ENCODE peak calls at places on chromosomes 12 and 14, in eight cellular contexts. Y, W, A, G, L, N, F and Z are unnamed samples.

GRCh38 chr12:49264466-49264872 is 413 bp upstream of the TUBA1C start:
- DNase-seq in A (no peak), F (peak; percentile 37), W (no peak), N (peak; percentile 64), L (peak; percentile 59), Y (no peak), G (no peak), Z (no peak)

GRCh38 chr12:124458220-124458991 is 109.0 kb downstream of the NCOR2 start:
- DNase-seq in L (no peak), A (no peak), Y (no peak), W (no peak), N (no peak), F (no peak), G (no peak), Z (no peak)

GRCh38 chr12:132761032-132761910 is at the start of gene ANKLE2:
- DNase-seq in N (peak; percentile 64), F (peak; percentile 41), Y (peak; percentile 88), W (peak; percentile 41), A (no peak), L (peak; percentile 88), G (no peak), Z (peak; percentile 54)

GRCh38 chr14:102944448-102945330 is 22.2 kb downstream of the AMN start:
- DNase-seq in G (no peak), W (no peak), N (no peak), F (no peak), L (no peak), A (no peak), Y (no peak), Z (no peak)

GRCh38 chr14:56751471-56751870 is 58.8 kb downstream of the OTX2 start:
- DNase-seq in N (no peak), L (peak; percentile 53), F (no peak), G (no peak), W (no peak), Y (no peak), A (no peak), Z (no peak)

GRCh38 chr14:95456281-95456680 is 60.2 kb downstream of the SYNE3 start:
- DNase-seq in N (no peak), A (peak; percentile 24), W (no peak), L (no peak), G (no peak), Y (no peak), F (no peak), Z (no peak)

GRCh38 chr12:79998554-79998953 is 63.7 kb upstream of the PPP1R12A start:
- DNase-seq in L (no peak), W (no peak), F (no peak), G (no peak), N (no peak), A (no peak), Y (no peak), Z (no peak)

GRCh38 chr12:45244561-45245348 is 28.9 kb downstream of the ANO6 start:
- DNase-seq in A (no peak), N (no peak), W (no peak), L (no peak), Y (peak; percentile 87), G (no peak), F (no peak), Z (no peak)

GRCh38 chr12:32270818-32271710 is 128.3 kb upstream of the FGD4 start:
- DNase-seq in Y (peak; percentile 70), F (peak; percentile 17), A (peak; percentile 9), N (no peak), W (no peak), G (no peak), L (peak; percentile 18), Z (no peak)

GRCh38 chr12:120181991-120182631 is 12.4 kb downstream of the GCN1 start:
- DNase-seq in F (peak; percentile 42), A (no peak), Y (peak; percentile 75), W (peak; percentile 52), L (no peak), N (no peak), G (no peak), Z (no peak)

GRCh38 chr12:105775351-105775750 is 363.4 kb downstream of the NUAK1 start:
- DNase-seq in W (no peak), F (no peak), L (no peak), Y (peak; percentile 65), N (no peak), G (no peak), A (no peak), Z (no peak)

GRCh38 chr12:85244561-85244960 is 35.5 kb upstream of the ALX1 start:
- DNase-seq in Y (no peak), G (no peak), F (no peak), A (no peak), L (no peak), N (no peak), W (no peak), Z (no peak)

GRCh38 chr12:43912851-43913250 is 77.0 kb downstream of the TMEM117 start:
- DNase-seq in N (no peak), Y (no peak), G (no peak), F (no peak), A (no peak), L (no peak), W (no peak), Z (no peak)

GRCh38 chr14:91392623-91393303 is 24.9 kb downstream of the CCDC88C start:
- DNase-seq in N (no peak), A (no peak), F (no peak), L (no peak), W (no peak), Y (no peak), G (no peak), Z (no peak)

GRCh38 chr12:63010698-63011097 is 75.7 kb upstream of the PPM1H start:
- DNase-seq in W (no peak), A (no peak), Y (no peak), N (no peak), L (no peak), F (no peak), G (no peak), Z (no peak)

GRCh38 chr14:96623676-96624484 is 121.7 kb downstream of the PAPOLA start:
- DNase-seq in W (no peak), L (no peak), Y (no peak), A (no peak), F (no peak), N (no peak), G (no peak), Z (no peak)

GRCh38 chr14:22200977-22201605 is 387.9 kb downstream of the DAD1 start:
- DNase-seq in W (no peak), F (no peak), N (no peak), G (no peak), L (peak; percentile 57), A (no peak), Y (peak; percentile 75), Z (no peak)

GRCh38 chr12:65823481-65824313 is 586 bp upstream of the HMGA2 start:
- DNase-seq in A (no peak), Y (peak; percentile 56), L (peak; percentile 84), W (no peak), N (no peak), F (peak; percentile 57), G (peak; percentile 16), Z (no peak)

GRCh38 chr12:96198970-96199369 is 4.8 kb downstream of the ELK3 start:
- DNase-seq in Y (peak; percentile 96), F (peak; percentile 82), W (no peak), L (no peak), G (no peak), A (no peak), N (no peak), Z (no peak)

GRCh38 chr12:56916996-56917333 is 17.2 kb downstream of the SDR9C7 start:
- DNase-seq in W (no peak), A (no peak), G (no peak), Y (no peak), N (no peak), L (no peak), F (no peak), Z (no peak)

GRCh38 chr14:38994721-38995120 is 108.3 kb downstream of the SEC23A start:
- DNase-seq in F (no peak), G (no peak), Y (no peak), N (no peak), L (no peak), W (no peak), A (no peak), Z (no peak)

GRCh38 chr14:90574640-90575131 is 177.9 kb downstream of the CALM1 start:
- DNase-seq in F (no peak), G (peak; percentile 29), L (no peak), N (no peak), A (no peak), Y (no peak), W (no peak), Z (no peak)

GRCh38 chr14:56742391-56742790 is 67.9 kb downstream of the OTX2 start:
- DNase-seq in A (no peak), W (no peak), F (no peak), L (no peak), Y (no peak), G (no peak), N (no peak), Z (no peak)

GRCh38 chr12:11855993-11856374 is 206.5 kb downstream of the ETV6 start:
- DNase-seq in N (no peak), A (no peak), L (peak; percentile 50), F (no peak), Y (no peak), G (no peak), W (no peak), Z (no peak)

GRCh38 chr12:48957141-48958048 is at the start of gene ARF3:
- DNase-seq in F (peak; percentile 91), A (peak; percentile 93), Y (peak; percentile 90), N (peak; percentile 97), L (peak; percentile 100), G (peak; percentile 92), W (peak; percentile 91), Z (peak; percentile 95)

GRCh38 chr14:96040836-96041371 is 1.7 kb downstream of the C14orf132 start:
- DNase-seq in L (no peak), W (no peak), F (no peak), N (no peak), G (no peak), Y (peak; percentile 39), A (no peak), Z (no peak)

GRCh38 chr12:2691340-2692111 is 103.2 kb upstream of the FKBP4 start:
- DNase-seq in G (no peak), L (peak; percentile 72), A (no peak), N (peak; percentile 70), W (no peak), Y (no peak), F (no peak), Z (peak; percentile 27)

GRCh38 chr14:96130854-96131253 is 73.8 kb upstream of the BDKRB2 start:
- DNase-seq in Y (peak; percentile 89), W (no peak), G (no peak), L (no peak), N (no peak), A (no peak), F (no peak), Z (no peak)

GRCh38 chr12:94603434-94604068 is 46.8 kb downstream of the TMCC3 start:
- DNase-seq in G (no peak), Y (no peak), F (no peak), N (no peak), L (peak; percentile 22), W (no peak), A (no peak), Z (peak; percentile 50)

GRCh38 chr14:99754141-99755067 is 38.8 kb upstream of the EML1 start:
- DNase-seq in N (no peak), W (peak; percentile 71), G (no peak), F (no peak), Y (no peak), A (no peak), L (peak; percentile 64), Z (peak; percentile 67)

GRCh38 chr12:4108803-4109345 is 164.7 kb upstream of the CCND2 start:
- DNase-seq in A (no peak), F (peak; percentile 12), Y (no peak), G (no peak), N (no peak), W (no peak), L (no peak), Z (peak; percentile 50)

GRCh38 chr14:90446405-90446804 is 49.6 kb downstream of the CALM1 start:
- DNase-seq in A (no peak), F (no peak), W (no peak), N (no peak), Y (no peak), G (no peak), L (no peak), Z (no peak)

GRCh38 chr14:96509457-96510090 is 7.4 kb downstream of the PAPOLA start:
- DNase-seq in G (no peak), F (no peak), W (no peak), A (no peak), L (no peak), N (no peak), Y (no peak), Z (no peak)

GRCh38 chr12:124814741-124815613 is 48.7 kb downstream of the SCARB1 start:
- DNase-seq in Y (peak; percentile 51), G (no peak), A (no peak), F (no peak), L (peak; percentile 59), N (no peak), W (no peak), Z (no peak)